ENCODE peak calls at places on chromosomes 12 and 14, in five cellular contexts. Y, Q, O, U and X are unnamed samples.

GRCh38 chr14:101313268-101313667 is 248.0 kb upstream of the DIO3 start:
- DNase-seq in Y (no peak), Q (no peak), O (no peak), U (no peak), X (no peak)

GRCh38 chr14:23061995-23062394 is 4.7 kb upstream of the CDH24 start:
- DNase-seq in Y (peak), Q (peak), O (peak), U (peak), X (peak)

GRCh38 chr14:35114036-35114435 is 7.8 kb downstream of the PPP2R3C start:
- DNase-seq in Y (no peak), Q (no peak), O (peak), U (no peak), X (peak)

GRCh38 chr12:65882504-65882903 is 58.2 kb downstream of the HMGA2 start:
- DNase-seq in Y (no peak), Q (no peak), O (no peak), U (peak), X (no peak)

GRCh38 chr12:48034835-48035805 is 30.8 kb upstream of the COL2A1 start:
- DNase-seq in Y (no peak), Q (no peak), O (no peak), U (no peak), X (no peak)

GRCh38 chr12:110853856-110854255 is 7.1 kb downstream of the CCDC63 start:
- DNase-seq in Y (no peak), Q (no peak), O (no peak), U (no peak), X (no peak)

GRCh38 chr14:32259368-32260013 is 56.4 kb upstream of the RNU6-8 start:
- DNase-seq in Y (no peak), Q (no peak), O (peak), U (peak), X (peak)

GRCh38 chr14:103109789-103110415 is 13.4 kb upstream of the TNFAIP2 start:
- DNase-seq in Y (peak), Q (no peak), O (peak), U (peak), X (peak)

GRCh38 chr14:96662116-96662901 is 134.9 kb upstream of the VRK1 start:
- DNase-seq in Y (no peak), Q (no peak), O (peak), U (peak), X (no peak)

GRCh38 chr14:93939304-93940229 is 12.4 kb downstream of the FAM181A start:
- DNase-seq in Y (peak), Q (peak), O (peak), U (peak), X (peak)

GRCh38 chr14:98949506-98950135 is 322.4 kb downstream of the BCL11B start:
- DNase-seq in Y (no peak), Q (no peak), O (no peak), U (peak), X (no peak)

GRCh38 chr12:124441443-124442190 is 125.8 kb downstream of the NCOR2 start:
- DNase-seq in Y (no peak), Q (peak), O (peak), U (peak), X (peak)

GRCh38 chr12:43329381-43329780 is 222.6 kb downstream of the ADAMTS20 start:
- DNase-seq in Y (no peak), Q (no peak), O (peak), U (peak), X (peak)

GRCh38 chr12:53856132-53856531 is 82.5 kb upstream of the HOXC13 start:
- DNase-seq in Y (no peak), Q (no peak), O (no peak), U (no peak), X (no peak)

GRCh38 chr12:94240171-94240570 is 91.8 kb downstream of the PLXNC1 start:
- DNase-seq in Y (no peak), Q (no peak), O (no peak), U (no peak), X (no peak)

GRCh38 chr12:59929091-59929490 is 333.3 kb downstream of the SLC16A7 start:
- DNase-seq in Y (no peak), Q (no peak), O (peak), U (peak), X (peak)

GRCh38 chr14:94066089-94066676 is 14.8 kb downstream of the DDX24 start:
- DNase-seq in Y (no peak), Q (no peak), O (peak), U (no peak), X (no peak)

GRCh38 chr12:117825827-117826226 is 143.0 kb downstream of the KSR2 start:
- DNase-seq in Y (no peak), Q (no peak), O (no peak), U (no peak), X (no peak)

GRCh38 chr12:30567082-30567481 is 128.6 kb downstream of the IPO8 start:
- DNase-seq in Y (no peak), Q (no peak), O (no peak), U (no peak), X (no peak)

GRCh38 chr12:47757840-47758583 is 668 bp downstream of the RAPGEF3 start:
- DNase-seq in Y (peak), Q (no peak), O (no peak), U (no peak), X (no peak)

DNA sequence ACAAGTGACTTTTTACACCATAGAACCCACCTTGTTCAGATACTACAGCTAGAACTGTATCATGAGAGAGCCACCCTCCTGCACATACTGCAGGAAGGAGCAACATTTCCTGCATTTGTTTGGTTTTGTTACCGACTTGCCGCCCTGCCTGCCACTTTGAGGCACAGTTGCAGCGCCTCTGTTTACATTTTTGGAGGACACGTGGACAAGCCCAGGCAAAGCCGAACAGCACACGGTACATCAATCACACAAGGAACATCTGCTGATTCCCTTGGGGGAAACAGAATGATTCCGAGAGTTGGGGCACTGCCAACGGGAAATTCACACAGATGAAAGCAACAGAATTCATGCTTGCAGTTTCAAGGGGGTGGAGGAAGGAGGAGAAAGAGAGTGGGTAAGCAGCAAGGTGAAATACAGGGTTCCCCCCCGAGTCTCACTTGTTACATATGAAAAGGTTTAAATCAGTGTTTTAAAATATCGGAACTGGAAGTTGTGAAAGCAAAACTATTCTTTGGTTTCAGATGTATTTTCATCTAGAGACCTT is 110.7 kb downstream of the BTG1 start:
- DNase-seq in Y (peak), Q (peak), O (peak), U (peak), X (peak)
- H3K4me3 ChIP-seq in Y (peak), Q (peak), O (peak), U (no peak), X (peak)

DNA sequence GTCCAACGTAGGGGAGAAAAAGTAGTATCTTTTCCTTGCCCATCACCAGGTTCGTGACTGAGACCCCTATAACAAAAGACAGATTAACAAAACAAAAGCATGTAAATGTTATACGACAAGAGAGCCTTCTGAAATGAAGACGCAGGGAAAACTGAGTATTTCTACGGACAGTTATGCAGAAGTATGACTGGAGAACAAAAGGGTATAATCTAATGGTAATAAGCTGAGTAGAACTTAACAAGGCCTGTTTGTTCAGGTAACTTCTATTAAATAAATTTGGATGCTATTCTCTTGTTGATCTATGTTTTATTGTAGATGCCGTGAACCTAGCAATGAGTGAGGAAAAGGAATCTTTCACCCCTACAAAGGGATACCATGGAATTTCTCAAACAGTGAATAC is 3.0 kb upstream of the CLEC7A start:
- DNase-seq in Y (no peak), Q (no peak), O (no peak), U (no peak), X (no peak)
- H3K4me3 ChIP-seq in Y (no peak), Q (no peak), O (no peak), U (no peak), X (no peak)

DNA sequence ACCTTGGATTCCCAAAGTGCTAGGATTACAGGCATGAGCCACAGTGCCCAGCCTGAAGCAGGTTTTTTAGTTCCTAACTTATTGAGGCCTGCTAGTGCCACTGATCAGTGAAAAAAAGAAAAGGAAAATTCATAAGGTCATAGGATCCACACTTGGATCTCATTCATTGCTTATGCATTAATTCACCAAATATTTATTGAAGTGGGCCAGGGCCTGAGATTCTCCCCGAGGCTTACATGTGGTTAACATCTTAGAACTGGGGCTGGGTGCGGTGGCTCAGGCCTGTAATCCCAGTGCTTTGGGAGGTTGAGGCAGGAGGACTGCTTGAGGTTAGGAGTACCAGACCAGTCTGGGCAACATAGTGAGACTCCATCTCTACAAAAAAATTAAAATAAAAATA is 29.5 kb upstream of the MAP1LC3B2 start:
- DNase-seq in Y (no peak), Q (no peak), O (no peak), U (peak), X (no peak)
- H3K4me3 ChIP-seq in Y (no peak), Q (no peak), O (no peak), U (no peak), X (no peak)

GRCh38 chr12:131607658-131608447 is 103.0 kb upstream of the SFSWAP start:
- DNase-seq in Y (no peak), Q (no peak), O (no peak), U (no peak), X (no peak)
- H3K4me3 ChIP-seq in Y (no peak), Q (no peak), O (no peak), U (no peak), X (no peak)

DNA sequence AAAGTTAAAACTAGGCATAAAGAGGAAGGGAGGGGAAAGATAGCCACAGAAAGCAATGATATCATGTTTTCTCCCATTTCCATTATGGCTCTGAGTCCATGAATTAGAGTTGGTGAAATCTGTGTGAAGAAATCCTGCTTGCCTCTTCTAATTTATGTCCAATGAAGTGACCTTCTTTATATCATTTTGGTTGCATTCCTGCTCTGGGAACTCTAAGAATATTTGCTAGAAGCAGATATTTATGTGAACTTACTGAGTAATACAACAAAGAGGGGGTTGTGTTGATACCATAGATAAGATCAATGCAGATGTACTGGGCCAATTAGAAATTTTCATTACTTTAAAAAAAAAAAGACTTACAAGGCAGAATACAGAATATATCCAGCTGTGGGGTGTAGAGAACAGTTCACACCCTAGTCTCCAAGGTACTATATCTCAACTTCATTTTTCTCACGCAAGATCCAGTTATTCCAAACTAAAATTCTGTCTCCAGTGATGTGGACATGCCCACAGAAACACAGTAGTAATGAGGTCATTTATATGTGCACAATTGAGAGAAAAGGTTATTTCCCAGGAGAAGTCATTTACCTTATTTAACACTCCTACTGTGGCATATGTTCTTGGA is 51.5 kb upstream of the KCNJ8 start:
- DNase-seq in Y (no peak), Q (no peak), O (no peak), U (peak), X (no peak)
- H3K4me3 ChIP-seq in Y (no peak), Q (no peak), O (no peak), U (no peak), X (no peak)

GRCh38 chr14:41605550-41606248 is 977 bp upstream of the LRFN5 start:
- DNase-seq in Y (peak), Q (no peak), O (peak), U (peak), X (peak)
- H3K4me3 ChIP-seq in Y (peak), Q (no peak), O (peak), U (peak), X (peak)

GRCh38 chr12:31967569-31967968 is 8.4 kb downstream of the RESF1 start:
- DNase-seq in Y (no peak), Q (no peak), O (no peak), U (no peak), X (no peak)
- H3K4me3 ChIP-seq in Y (no peak), Q (no peak), O (no peak), U (no peak), X (no peak)

GRCh38 chr12:74490390-74491064 is 47.1 kb upstream of the ATXN7L3B start:
- DNase-seq in Y (no peak), Q (no peak), O (no peak), U (no peak), X (no peak)
- H3K4me3 ChIP-seq in Y (no peak), Q (no peak), O (no peak), U (no peak), X (no peak)

DNA sequence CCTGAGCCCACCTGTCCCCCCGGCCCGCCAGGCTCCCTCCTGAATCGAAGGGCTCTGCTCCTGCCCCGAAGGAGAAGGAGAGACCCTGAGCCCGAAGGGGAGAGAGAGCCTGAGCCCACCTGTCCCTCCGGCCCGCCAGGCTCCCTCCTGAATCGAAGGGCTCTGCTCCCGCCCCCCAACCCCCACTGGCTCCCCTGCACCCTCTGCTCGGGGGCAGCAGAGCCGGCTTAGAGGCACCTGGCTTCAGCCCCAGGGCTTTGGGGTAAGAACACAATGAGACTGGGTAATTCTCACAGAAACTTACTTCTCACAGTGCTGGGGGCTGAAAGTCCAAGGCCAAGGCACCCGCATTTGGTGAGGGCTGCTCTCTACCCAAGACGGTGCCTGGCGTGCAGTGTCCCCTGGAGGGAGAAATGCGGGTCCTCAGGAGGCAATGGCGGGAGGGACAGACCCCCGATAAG is 53.1 kb upstream of the FBRSL1 start:
- DNase-seq in Y (no peak), Q (no peak), O (no peak), U (no peak), X (no peak)
- H3K4me3 ChIP-seq in Y (no peak), Q (no peak), O (no peak), U (no peak), X (no peak)

GRCh38 chr12:31835276-31835882 is 106.6 kb upstream of the AMN1 start:
- DNase-seq in Y (no peak), Q (no peak), O (no peak), U (no peak), X (no peak)

GRCh38 chr12:31837913-31838312 is 109.1 kb upstream of the AMN1 start:
- DNase-seq in Y (no peak), Q (no peak), O (no peak), U (no peak), X (no peak)

GRCh38 chr12:31832740-31833540 is 104.1 kb upstream of the AMN1 start:
- DNase-seq in Y (no peak), Q (no peak), O (no peak), U (no peak), X (no peak)

GRCh38 chr12:31834158-31834557 is 105.3 kb upstream of the AMN1 start:
- DNase-seq in Y (no peak), Q (no peak), O (no peak), U (no peak), X (no peak)

GRCh38 chr12:31833541-31833840 is 104.7 kb upstream of the AMN1 start:
- DNase-seq in Y (no peak), Q (no peak), O (peak), U (peak), X (no peak)
- H3K4me3 ChIP-seq in Y (no peak), Q (no peak), O (no peak), U (no peak), X (no peak)